ENCODE peak calls at places on chromosome 2, in four cellular contexts. One of them, this sample, is unnamed.

GRCh38 chr2:54665436-54665856 is 58.0 kb upstream of the EML6 start:
- DNase-seq in fibroblast of the aortic adventitia: peak
- DNase-seq in left lung: no peak
- DNase-seq in foreskin fibroblast: peak
- DNase-seq in this sample: peak

GRCh38 chr2:147108553-147108952 is 736.3 kb upstream of the ACVR2A start:
- DNase-seq in left lung: no peak
- DNase-seq in fibroblast of the aortic adventitia: peak
- DNase-seq in foreskin fibroblast: peak
- DNase-seq in this sample: no peak

GRCh38 chr2:188573453-188573852 is 281.8 kb downstream of the GULP1 start:
- DNase-seq in foreskin fibroblast: peak
- DNase-seq in left lung: no peak
- DNase-seq in fibroblast of the aortic adventitia: no peak
- DNase-seq in this sample: peak

GRCh38 chr2:133591164-133591563 is 22.9 kb upstream of the NCKAP5 start:
- DNase-seq in left lung: no peak
- DNase-seq in foreskin fibroblast: no peak
- DNase-seq in fibroblast of the aortic adventitia: peak
- DNase-seq in this sample: no peak

GRCh38 chr2:161075701-161076100 is 84.5 kb upstream of the TANK start:
- DNase-seq in left lung: no peak
- DNase-seq in foreskin fibroblast: no peak
- DNase-seq in fibroblast of the aortic adventitia: no peak
- DNase-seq in this sample: no peak

GRCh38 chr2:161913865-161914264 is 160.2 kb downstream of the DPP4 start:
- DNase-seq in left lung: no peak
- DNase-seq in fibroblast of the aortic adventitia: peak
- DNase-seq in foreskin fibroblast: peak
- DNase-seq in this sample: no peak

GRCh38 chr2:63587814-63588384 is 378 bp downstream of the WDPCP start:
- DNase-seq in foreskin fibroblast: peak
- DNase-seq in left lung: peak
- DNase-seq in fibroblast of the aortic adventitia: no peak
- DNase-seq in this sample: no peak

GRCh38 chr2:1773883-1774282 is 29.6 kb upstream of the PXDN start:
- DNase-seq in fibroblast of the aortic adventitia: no peak
- DNase-seq in foreskin fibroblast: no peak
- DNase-seq in left lung: no peak
- DNase-seq in this sample: no peak

DNA sequence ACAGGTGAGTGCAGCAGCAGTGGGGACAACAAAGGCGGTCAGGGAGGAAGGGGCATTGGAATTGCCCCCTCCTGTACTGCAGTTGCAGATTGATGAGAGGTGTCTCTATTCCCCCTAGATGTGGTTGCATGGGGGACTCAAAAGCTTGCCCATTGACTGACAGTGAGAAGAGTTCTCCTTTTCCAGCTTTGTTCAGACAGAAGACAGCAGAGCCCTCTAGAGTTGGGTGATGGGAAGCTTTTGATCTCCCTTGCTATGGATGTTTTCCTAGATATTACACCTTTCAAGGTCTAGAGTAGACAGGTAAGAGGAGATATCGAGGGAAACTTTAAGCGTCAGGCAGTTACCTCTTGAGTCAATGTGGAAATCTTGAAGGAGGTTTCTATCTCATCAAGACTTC is 2.9 kb downstream of the PROKR1 start:
- DNase-seq in left lung: no peak
- DNase-seq in foreskin fibroblast: peak
- DNase-seq in fibroblast of the aortic adventitia: no peak
- DNase-seq in this sample: no peak
- TF ChIP-seq CTCF in left lung: no peak
- TF ChIP-seq CTCF in foreskin fibroblast: no peak
- TF ChIP-seq CTCF in fibroblast of the aortic adventitia: no peak
- TF ChIP-seq CTCF in this sample: peak

DNA sequence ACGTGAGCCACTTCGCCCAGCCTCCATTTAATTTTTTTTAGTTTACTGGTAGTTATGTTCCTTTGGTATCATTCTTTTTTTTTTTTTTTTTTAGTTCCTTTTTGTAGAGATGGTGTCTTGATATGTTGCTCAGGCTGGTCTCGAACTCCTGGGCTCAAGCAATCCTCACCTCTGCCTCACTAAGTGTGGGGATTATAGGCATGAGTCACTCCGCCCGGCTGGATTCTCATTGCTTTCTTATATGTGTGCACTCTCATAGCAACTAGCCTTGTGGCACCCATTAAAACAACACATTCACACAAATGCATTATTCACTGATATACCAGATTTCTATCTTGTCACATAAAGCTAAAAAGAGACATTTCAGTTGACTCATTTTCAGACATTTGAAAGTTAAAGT is 4.2 kb downstream of the TTC27 start:
- DNase-seq in foreskin fibroblast: peak
- DNase-seq in fibroblast of the aortic adventitia: peak
- DNase-seq in left lung: no peak
- DNase-seq in this sample: no peak
- H3K4me3 ChIP-seq in foreskin fibroblast: no peak
- H3K4me3 ChIP-seq in fibroblast of the aortic adventitia: no peak
- H3K4me3 ChIP-seq in left lung: no peak
- H3K4me3 ChIP-seq in this sample: no peak

GRCh38 chr2:144452169-144453038 is 67.5 kb downstream of the ZEB2 start:
- DNase-seq in foreskin fibroblast: peak
- DNase-seq in left lung: no peak
- DNase-seq in fibroblast of the aortic adventitia: peak
- DNase-seq in this sample: no peak
- TF ChIP-seq CTCF in foreskin fibroblast: peak
- TF ChIP-seq CTCF in left lung: no peak
- TF ChIP-seq CTCF in fibroblast of the aortic adventitia: peak
- TF ChIP-seq CTCF in this sample: no peak

DNA sequence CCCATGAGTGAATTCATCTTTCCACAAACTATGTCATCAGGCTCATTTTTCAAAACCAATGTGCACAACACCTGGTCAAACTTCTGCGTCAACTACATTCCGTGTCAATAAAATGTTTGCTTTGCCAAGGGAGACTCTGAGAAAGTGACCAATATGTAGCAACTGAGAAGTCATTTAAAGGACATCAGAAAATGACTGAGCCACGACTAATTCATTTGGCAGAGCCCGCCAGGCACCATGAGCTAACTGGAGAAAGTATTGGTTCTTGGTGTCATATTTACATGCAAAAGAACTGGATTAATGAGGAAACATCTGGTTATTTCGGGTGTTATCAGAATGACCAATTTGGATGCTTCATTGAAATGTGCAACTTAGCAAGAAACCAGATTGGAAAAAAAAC is 7.2 kb downstream of the RND3 start:
- DNase-seq in fibroblast of the aortic adventitia: peak
- DNase-seq in foreskin fibroblast: peak
- DNase-seq in left lung: no peak
- DNase-seq in this sample: no peak
- H3K4me3 ChIP-seq in fibroblast of the aortic adventitia: no peak
- H3K4me3 ChIP-seq in foreskin fibroblast: peak
- H3K4me3 ChIP-seq in left lung: no peak
- H3K4me3 ChIP-seq in this sample: no peak

GRCh38 chr2:34570266-34570872 is 971.3 kb upstream of the FAM98A start:
- DNase-seq in left lung: no peak
- DNase-seq in foreskin fibroblast: no peak
- DNase-seq in fibroblast of the aortic adventitia: no peak
- DNase-seq in this sample: peak
- TF ChIP-seq CTCF in left lung: peak
- TF ChIP-seq CTCF in foreskin fibroblast: no peak
- TF ChIP-seq CTCF in fibroblast of the aortic adventitia: no peak
- TF ChIP-seq CTCF in this sample: peak

GRCh38 chr2:132009874-132010521 is 151.8 kb downstream of the ANKRD30BL start:
- DNase-seq in left lung: peak
- DNase-seq in foreskin fibroblast: no peak
- DNase-seq in fibroblast of the aortic adventitia: no peak
- DNase-seq in this sample: no peak
- H3K4me3 ChIP-seq in left lung: no peak
- H3K4me3 ChIP-seq in foreskin fibroblast: peak
- H3K4me3 ChIP-seq in fibroblast of the aortic adventitia: no peak
- H3K4me3 ChIP-seq in this sample: no peak

DNA sequence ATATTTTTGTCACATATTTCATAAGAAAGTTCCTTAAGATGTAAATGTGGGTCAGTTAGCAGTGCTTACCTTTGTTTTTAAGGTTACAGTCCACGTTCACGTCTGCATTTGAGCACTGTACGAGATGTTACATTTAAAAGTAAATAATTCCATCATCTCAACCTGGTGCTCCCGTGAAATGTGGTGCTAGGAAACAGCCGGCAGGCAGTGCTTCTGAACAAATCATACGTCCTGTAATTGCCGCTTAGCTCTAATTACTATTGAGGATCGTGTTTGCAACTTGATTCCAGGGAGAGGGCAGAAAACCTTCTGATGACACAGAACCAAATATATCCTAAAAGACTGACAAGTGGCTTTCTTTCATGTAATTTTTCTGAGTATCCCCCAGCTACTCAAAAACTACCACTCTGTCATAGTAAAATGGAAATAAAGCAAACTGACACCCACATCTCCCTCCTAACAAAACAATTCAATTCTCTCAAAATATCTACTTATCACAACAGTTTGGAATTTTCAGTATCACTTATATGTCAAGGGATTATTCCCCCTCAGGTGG is 297.8 kb upstream of the SESTD1 start:
- DNase-seq in fibroblast of the aortic adventitia: no peak
- DNase-seq in left lung: no peak
- DNase-seq in foreskin fibroblast: no peak
- DNase-seq in this sample: no peak
- TF ChIP-seq CTCF in fibroblast of the aortic adventitia: no peak
- TF ChIP-seq CTCF in left lung: no peak
- TF ChIP-seq CTCF in foreskin fibroblast: no peak
- TF ChIP-seq CTCF in this sample: no peak